ENCODE peak calls at places on chromosomes 5 and 9, in five cellular contexts. One of them, this sample, is unnamed.

GRCh38 chr5:137867664-137868063 is at the start of gene MYOT:
- DNase-seq in GM13976: no peak
- DNase-seq in epithelial cell of esophagus: no peak
- DNase-seq in lower leg skin: no peak
- DNase-seq in HFFc6: no peak
- DNase-seq in this sample: no peak

GRCh38 chr9:107242073-107243063 is 40.7 kb upstream of the RAD23B start:
- DNase-seq in lower leg skin: no peak
- DNase-seq in epithelial cell of esophagus: peak
- DNase-seq in HFFc6: no peak
- DNase-seq in GM13976: no peak
- DNase-seq in this sample: no peak

GRCh38 chr5:16467363-16468219 is 2.0 kb upstream of the ZNF622 start:
- DNase-seq in GM13976: peak
- DNase-seq in HFFc6: peak
- DNase-seq in lower leg skin: no peak
- DNase-seq in epithelial cell of esophagus: peak
- DNase-seq in this sample: peak

GRCh38 chr5:142012186-142012785 is 541 bp downstream of the GNPDA1 start:
- DNase-seq in lower leg skin: peak
- DNase-seq in epithelial cell of esophagus: peak
- DNase-seq in HFFc6: peak
- DNase-seq in GM13976: no peak
- DNase-seq in this sample: peak

GRCh38 chr5:180315762-180316212 is 23.9 kb upstream of the MAPK9 start:
- DNase-seq in lower leg skin: peak
- DNase-seq in GM13976: peak
- DNase-seq in HFFc6: no peak
- DNase-seq in epithelial cell of esophagus: no peak
- DNase-seq in this sample: peak

GRCh38 chr5:158560170-158560569 is 539.5 kb downstream of the EBF1 start:
- DNase-seq in lower leg skin: no peak
- DNase-seq in epithelial cell of esophagus: peak
- DNase-seq in HFFc6: no peak
- DNase-seq in GM13976: peak
- DNase-seq in this sample: peak

GRCh38 chr5:278646-279045 is 7.2 kb downstream of the PDCD6 start:
- DNase-seq in GM13976: no peak
- DNase-seq in epithelial cell of esophagus: no peak
- DNase-seq in lower leg skin: no peak
- DNase-seq in HFFc6: no peak
- DNase-seq in this sample: no peak

GRCh38 chr5:151098185-151098813 is 17.5 kb upstream of the TNIP1 start:
- DNase-seq in lower leg skin: no peak
- DNase-seq in HFFc6: no peak
- DNase-seq in GM13976: peak
- DNase-seq in epithelial cell of esophagus: no peak
- DNase-seq in this sample: no peak

GRCh38 chr9:121277518-121278275 is 9.7 kb downstream of the GSN start:
- DNase-seq in GM13976: no peak
- DNase-seq in epithelial cell of esophagus: no peak
- DNase-seq in lower leg skin: no peak
- DNase-seq in HFFc6: peak
- DNase-seq in this sample: peak

GRCh38 chr5:113123563-113123962 is 147.0 kb downstream of the DCP2 start:
- DNase-seq in HFFc6: no peak
- DNase-seq in epithelial cell of esophagus: no peak
- DNase-seq in lower leg skin: no peak
- DNase-seq in GM13976: no peak
- DNase-seq in this sample: peak

GRCh38 chr5:151868451-151868850 is 56.2 kb downstream of the GLRA1 start:
- DNase-seq in HFFc6: no peak
- DNase-seq in epithelial cell of esophagus: no peak
- DNase-seq in lower leg skin: no peak
- DNase-seq in GM13976: no peak
- DNase-seq in this sample: no peak

GRCh38 chr9:272251-273213 is 57.9 kb downstream of the DOCK8 start:
- DNase-seq in epithelial cell of esophagus: peak
- DNase-seq in GM13976: peak
- DNase-seq in lower leg skin: no peak
- DNase-seq in HFFc6: no peak
- DNase-seq in this sample: no peak

GRCh38 chr5:130992095-130992494 is 173.0 kb downstream of the HINT1 start:
- DNase-seq in lower leg skin: no peak
- DNase-seq in epithelial cell of esophagus: peak
- DNase-seq in HFFc6: no peak
- DNase-seq in GM13976: no peak
- DNase-seq in this sample: peak

GRCh38 chr5:156391139-156391538 is 64.2 kb downstream of the SGCD start:
- DNase-seq in lower leg skin: no peak
- DNase-seq in HFFc6: no peak
- DNase-seq in epithelial cell of esophagus: peak
- DNase-seq in GM13976: no peak
- DNase-seq in this sample: peak

GRCh38 chr5:5340206-5340729 is 82.2 kb upstream of the ICE1 start:
- DNase-seq in lower leg skin: peak
- DNase-seq in HFFc6: peak
- DNase-seq in GM13976: no peak
- DNase-seq in epithelial cell of esophagus: peak
- DNase-seq in this sample: peak

GRCh38 chr9:98836206-98836605 is 28.7 kb downstream of the GALNT12 start:
- DNase-seq in HFFc6: no peak
- DNase-seq in epithelial cell of esophagus: no peak
- DNase-seq in GM13976: no peak
- DNase-seq in lower leg skin: no peak
- DNase-seq in this sample: no peak

GRCh38 chr5:3325206-3325605 is 270.4 kb upstream of the IRX1 start:
- DNase-seq in lower leg skin: no peak
- DNase-seq in HFFc6: no peak
- DNase-seq in GM13976: no peak
- DNase-seq in epithelial cell of esophagus: peak
- DNase-seq in this sample: no peak

GRCh38 chr5:138724470-138725146 is 28.6 kb upstream of the CTNNA1 start:
- DNase-seq in GM13976: no peak
- DNase-seq in lower leg skin: no peak
- DNase-seq in epithelial cell of esophagus: peak
- DNase-seq in HFFc6: no peak
- DNase-seq in this sample: no peak

GRCh38 chr5:106849266-106849665 is 821.5 kb downstream of the EFNA5 start:
- DNase-seq in epithelial cell of esophagus: no peak
- DNase-seq in HFFc6: no peak
- DNase-seq in lower leg skin: no peak
- DNase-seq in GM13976: no peak
- DNase-seq in this sample: no peak

GRCh38 chr9:132146015-132146414 is 15.8 kb upstream of the NTNG2 start:
- DNase-seq in HFFc6: no peak
- DNase-seq in lower leg skin: no peak
- DNase-seq in epithelial cell of esophagus: no peak
- DNase-seq in GM13976: no peak
- DNase-seq in this sample: no peak

GRCh38 chr9:103397868-103398600 is 402.9 kb downstream of the CYLC2 start:
- DNase-seq in HFFc6: peak
- DNase-seq in epithelial cell of esophagus: peak
- DNase-seq in GM13976: peak
- DNase-seq in lower leg skin: no peak
- DNase-seq in this sample: peak
- TF ChIP-seq CTCF in HFFc6: peak
- TF ChIP-seq CTCF in epithelial cell of esophagus: peak
- TF ChIP-seq CTCF in GM13976: peak
- TF ChIP-seq CTCF in lower leg skin: no peak
- TF ChIP-seq CTCF in this sample: peak

DNA sequence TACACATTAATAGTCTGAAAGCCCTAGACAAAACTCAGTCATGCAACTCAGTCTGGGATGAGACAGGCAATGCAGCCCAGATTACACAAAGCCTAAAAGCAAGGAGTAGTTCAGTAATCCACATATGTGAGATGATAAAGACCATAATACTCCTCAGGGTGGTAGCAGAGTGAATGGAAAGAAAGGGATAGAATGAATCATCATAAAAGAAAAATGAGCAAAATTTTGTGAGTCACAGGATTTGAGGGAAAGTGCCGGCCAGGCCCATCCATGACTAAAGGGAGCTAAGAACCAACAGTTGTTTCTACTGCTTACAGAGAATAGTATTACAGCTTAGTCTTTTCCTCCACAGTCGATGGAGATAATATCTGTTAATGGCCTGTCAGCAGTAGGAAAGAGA is 90.0 kb upstream of the POU5F2 start:
- DNase-seq in epithelial cell of esophagus: peak
- DNase-seq in HFFc6: peak
- DNase-seq in GM13976: no peak
- DNase-seq in lower leg skin: no peak
- DNase-seq in this sample: peak
- TF ChIP-seq CTCF in epithelial cell of esophagus: no peak
- TF ChIP-seq CTCF in HFFc6: no peak
- TF ChIP-seq CTCF in GM13976: no peak
- TF ChIP-seq CTCF in lower leg skin: no peak
- TF ChIP-seq CTCF in this sample: no peak

DNA sequence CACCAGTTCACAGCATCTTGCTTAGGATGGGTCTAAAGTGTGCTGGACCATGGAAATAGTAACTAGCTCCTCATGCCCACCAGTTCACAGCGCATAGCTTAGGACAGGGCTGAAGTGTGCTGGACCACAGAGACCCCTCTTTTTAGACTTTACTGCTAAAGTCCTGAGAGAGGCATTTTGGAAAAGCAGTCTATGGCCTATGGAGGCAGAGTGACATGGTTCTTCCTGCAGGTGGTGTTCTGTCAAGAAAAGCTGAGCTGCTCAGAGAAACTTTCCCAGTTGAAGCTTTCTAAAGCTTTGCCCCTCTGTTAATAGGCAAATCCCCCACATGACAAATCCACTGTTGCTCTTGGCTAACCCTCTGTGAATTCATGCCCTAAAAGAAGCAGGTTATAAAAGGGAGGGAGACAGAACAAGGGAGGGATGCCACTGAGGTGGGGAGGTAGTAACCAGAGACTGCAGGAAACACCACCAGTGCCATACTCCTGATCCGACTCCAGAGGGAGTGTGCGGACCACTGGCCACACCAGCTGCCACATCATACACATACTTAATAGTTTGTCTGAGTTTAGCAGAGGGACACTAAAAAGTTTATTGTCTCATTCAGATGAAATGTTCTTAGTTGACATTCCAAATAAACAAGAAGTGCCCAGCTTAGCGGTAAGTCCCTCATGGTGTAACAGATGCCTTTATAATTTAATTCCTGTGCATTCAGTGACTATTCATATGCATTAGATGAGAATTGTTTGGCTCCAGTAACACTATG is 236.1 kb upstream of the NFIL3 start:
- DNase-seq in GM13976: peak
- DNase-seq in lower leg skin: no peak
- DNase-seq in HFFc6: peak
- DNase-seq in epithelial cell of esophagus: peak
- DNase-seq in this sample: peak
- TF ChIP-seq CTCF in GM13976: peak
- TF ChIP-seq CTCF in lower leg skin: no peak
- TF ChIP-seq CTCF in HFFc6: peak
- TF ChIP-seq CTCF in epithelial cell of esophagus: peak
- TF ChIP-seq CTCF in this sample: peak

DNA sequence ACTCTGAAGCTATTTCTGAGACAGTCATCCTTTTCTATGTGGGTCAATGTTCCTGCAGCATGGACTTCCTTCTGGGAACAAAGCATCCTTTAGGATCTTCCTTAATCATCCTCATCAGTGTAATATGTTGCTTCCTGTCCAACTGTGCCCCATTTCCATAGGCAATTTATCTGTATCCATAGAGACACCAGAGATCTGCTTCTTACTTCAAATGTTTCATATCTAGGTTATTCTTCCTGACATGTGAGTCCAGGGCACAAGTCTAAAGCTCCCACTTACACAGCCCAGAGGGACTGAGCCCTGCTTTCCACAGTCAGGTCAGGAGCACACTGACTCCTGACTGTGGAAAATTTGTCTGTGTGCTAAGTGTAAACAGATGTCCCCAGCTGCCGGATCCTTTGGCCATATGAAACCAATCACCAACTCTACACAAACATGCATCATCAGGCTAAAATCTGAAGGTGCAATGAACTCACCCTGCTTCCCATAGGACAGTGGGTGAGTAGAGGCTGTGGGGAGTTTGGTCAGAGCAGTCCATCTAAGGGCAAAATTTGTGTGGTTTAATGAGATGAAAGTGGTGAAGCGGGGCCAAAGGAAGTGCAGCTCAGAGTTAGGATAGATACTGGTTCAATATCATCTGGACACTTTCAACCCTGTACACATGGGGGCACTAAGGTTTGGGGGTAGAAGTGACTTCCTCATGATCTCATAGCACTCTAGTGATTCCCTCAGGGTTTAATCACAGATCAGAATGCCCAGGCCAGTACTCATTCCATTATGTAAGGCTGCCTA is 85.2 kb upstream of the TNC start:
- DNase-seq in lower leg skin: no peak
- DNase-seq in GM13976: no peak
- DNase-seq in HFFc6: peak
- DNase-seq in epithelial cell of esophagus: peak
- DNase-seq in this sample: peak
- TF ChIP-seq CTCF in lower leg skin: no peak
- TF ChIP-seq CTCF in GM13976: no peak
- TF ChIP-seq CTCF in HFFc6: peak
- TF ChIP-seq CTCF in epithelial cell of esophagus: no peak
- TF ChIP-seq CTCF in this sample: no peak